ENCODE peak calls at places on chromosomes 7 and 10, in four cellular contexts. K is A549, P is NB4, G is GM12878. H is an unnamed sample.

GRCh38 chr7:100091411-100092181 is 2.8 kb downstream of the COPS6 start:
- DNase-seq in K (no peak), P (peak), G (no peak), H (no peak)

GRCh38 chr10:125840955-125841354 is 17.6 kb downstream of the BCCIP start:
- DNase-seq in K (no peak), P (no peak), G (no peak), H (no peak)

GRCh38 chr10:8453587-8453986 is 399.1 kb downstream of the GATA3 start:
- DNase-seq in K (no peak), P (no peak), G (no peak), H (no peak)

GRCh38 chr7:22572292-22572691 is 72.3 kb upstream of the STEAP1B start:
- DNase-seq in K (no peak), P (no peak), G (no peak), H (no peak)

GRCh38 chr10:62384057-62384446 is 9.9 kb downstream of the ZNF365 start:
- DNase-seq in K (no peak), P (peak), G (peak), H (peak)

GRCh38 chr7:94295805-94296204 is 98.9 kb upstream of the COL1A2 start:
- DNase-seq in K (peak), P (no peak), G (no peak), H (no peak)

GRCh38 chr10:77582710-77583115 is 54.9 kb downstream of the KCNMA1 start:
- DNase-seq in K (peak), P (peak), G (no peak), H (no peak)

GRCh38 chr10:79004311-79004710 is 64.5 kb upstream of the ZMIZ1 start:
- DNase-seq in K (no peak), P (no peak), G (no peak), H (no peak)

GRCh38 chr10:117684673-117685211 is 142.2 kb downstream of the EMX2 start:
- DNase-seq in K (no peak), P (peak), G (no peak), H (no peak)

GRCh38 chr10:62765726-62766125 is 38.8 kb upstream of the ADO start:
- DNase-seq in K (no peak), P (no peak), G (no peak), H (no peak)

GRCh38 chr10:132606536-132607316 is 69.1 kb downstream of the INPP5A start:
- DNase-seq in K (no peak), P (no peak), G (no peak), H (no peak)

GRCh38 chr7:16697507-16698199 is 51.7 kb downstream of the BZW2 start:
- DNase-seq in K (no peak), P (no peak), G (no peak), H (no peak)

GRCh38 chr10:93465806-93466675 is 16.1 kb downstream of the MYOF start:
- DNase-seq in K (peak), P (peak), G (no peak), H (peak)

GRCh38 chr7:132410385-132410784 is 165.9 kb downstream of the PLXNA4 start:
- DNase-seq in K (no peak), P (peak), G (no peak), H (no peak)

GRCh38 chr10:43854042-43854441 is 205.4 kb upstream of the ZNF32 start:
- DNase-seq in K (no peak), P (no peak), G (no peak), H (peak)

GRCh38 chr10:79292789-79293746 is 54.2 kb upstream of the PPIF start:
- DNase-seq in K (peak), P (peak), G (no peak), H (no peak)

GRCh38 chr7:143384741-143385631 is 3.8 kb downstream of the ZYX start:
- DNase-seq in K (no peak), P (peak), G (no peak), H (no peak)

GRCh38 chr7:140358024-140358770 is 40.1 kb downstream of the SLC37A3 start:
- DNase-seq in K (no peak), P (peak), G (no peak), H (no peak)

GRCh38 chr7:112370436-112370835 is 79.8 kb upstream of the IFRD1 start:
- DNase-seq in K (no peak), P (no peak), G (no peak), H (no peak)

GRCh38 chr7:133650487-133651292 is 397.8 kb downstream of the EXOC4 start:
- DNase-seq in K (no peak), P (peak), G (no peak), H (no peak)

GRCh38 chr10:6151087-6151977 is 51.4 kb upstream of the PFKFB3 start:
- DNase-seq in K (peak), P (peak), G (peak), H (no peak)

GRCh38 chr10:78640981-78641646 is 427.7 kb upstream of the ZMIZ1 start:
- DNase-seq in K (no peak), P (peak), G (no peak), H (no peak)

GRCh38 chr7:76506081-76506440 is 4.3 kb upstream of the UPK3B start:
- DNase-seq in K (no peak), P (peak), G (no peak), H (no peak)

GRCh38 chr7:112009081-112009480 is 197.1 kb downstream of the DOCK4 start:
- DNase-seq in K (no peak), P (peak), G (no peak), H (no peak)

GRCh38 chr7:44385384-44386138 is 60.2 kb upstream of the CAMK2B start:
- DNase-seq in K (no peak), P (no peak), G (no peak), H (no peak)

GRCh38 chr7:44390701-44391100 is 65.3 kb upstream of the CAMK2B start:
- DNase-seq in K (no peak), P (no peak), G (no peak), H (no peak)

GRCh38 chr7:44386139-44386913 is 60.9 kb upstream of the CAMK2B start:
- DNase-seq in K (no peak), P (no peak), G (no peak), H (no peak)

GRCh38 chr7:44387427-44387826 is 62.0 kb upstream of the CAMK2B start:
- DNase-seq in K (no peak), P (no peak), G (no peak), H (no peak)

DNA sequence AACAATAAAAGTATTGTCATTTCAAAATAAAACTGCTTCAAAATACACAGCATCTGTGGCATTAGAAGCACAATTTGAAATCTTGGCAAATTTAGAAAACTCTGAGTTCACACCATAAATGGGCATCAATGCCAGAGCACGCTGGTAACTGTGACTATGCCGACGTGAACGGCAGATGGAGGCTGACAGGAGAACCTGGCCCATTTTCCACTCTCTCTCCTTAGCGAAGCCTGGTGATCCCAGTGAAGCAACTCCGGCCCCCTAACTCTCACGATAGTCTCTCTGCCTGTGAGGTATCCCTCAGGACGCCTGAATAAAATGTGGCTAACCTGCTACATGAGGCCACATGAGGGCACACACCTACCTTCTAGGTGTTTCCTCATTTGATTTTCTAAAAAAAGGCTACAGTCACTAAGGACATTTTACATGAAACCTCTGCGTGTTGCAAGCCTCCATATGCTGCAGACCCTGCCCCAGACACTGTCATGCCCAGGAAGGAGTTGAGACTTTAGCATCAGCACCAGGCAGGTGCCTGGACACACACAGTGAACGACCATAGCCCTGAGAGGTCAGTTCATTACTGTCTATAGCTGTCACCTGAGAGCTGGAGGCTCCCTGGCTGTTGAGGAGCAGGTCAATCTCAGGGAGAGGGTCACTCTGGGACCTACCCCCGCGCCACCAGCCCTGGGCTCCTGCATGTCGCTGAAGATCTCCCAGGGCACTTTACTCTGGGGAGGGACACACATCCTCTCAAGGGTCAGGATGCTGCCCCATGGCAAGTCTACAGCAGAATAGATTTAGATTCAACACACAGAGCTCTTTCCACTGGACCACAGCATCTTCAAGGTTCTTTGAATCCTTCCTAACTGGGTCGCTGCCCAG is 62.9 kb upstream of the CAMK2B start:
- DNase-seq in K (no peak), P (no peak), G (no peak), H (no peak)
- TF ChIP-seq MAX in K (no peak), P (no peak), G (no peak), H (no peak)

DNA sequence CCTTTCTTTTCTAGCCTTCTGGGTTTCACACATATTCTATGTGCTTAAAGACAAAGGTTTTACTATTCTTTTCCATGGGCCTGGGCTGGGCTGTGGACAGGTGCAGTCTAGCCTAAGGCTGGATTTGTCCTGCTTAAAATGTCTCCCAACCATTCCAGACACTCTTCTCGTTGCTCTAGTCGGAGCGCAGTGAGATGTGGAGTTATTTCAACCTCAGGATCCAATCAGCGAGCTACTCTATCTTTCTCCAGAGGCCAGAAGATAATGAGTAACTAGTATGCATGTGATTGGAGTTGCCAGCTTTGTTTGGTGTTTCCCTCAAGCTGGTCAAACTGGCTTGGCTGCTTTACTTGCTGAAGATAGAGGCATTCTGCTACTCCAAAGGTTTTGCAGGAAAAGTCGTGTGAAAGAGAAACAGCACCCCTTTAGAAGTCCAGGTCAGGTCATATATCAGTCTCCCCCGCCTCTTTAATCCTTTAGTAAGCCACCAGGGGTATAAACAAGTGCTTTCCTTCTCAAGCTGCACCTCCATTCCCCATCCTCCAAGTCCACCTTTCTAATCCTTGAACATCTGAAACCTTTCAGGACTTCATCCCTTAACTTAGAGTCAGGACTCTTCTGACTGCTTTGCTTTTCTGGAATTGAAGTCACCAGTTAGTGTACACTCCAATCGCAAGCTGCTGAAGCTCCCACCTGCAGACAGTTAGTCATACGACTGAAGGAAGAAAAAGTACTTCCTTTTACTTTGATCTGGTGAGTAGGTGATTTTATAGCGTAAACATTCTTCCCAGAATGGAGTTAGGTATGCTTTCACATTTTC is 78.8 kb downstream of the DNMBP start:
- DNase-seq in K (peak), P (no peak), G (no peak), H (peak)
- TF ChIP-seq MAX in K (peak), P (no peak), G (no peak), H (peak)

DNA sequence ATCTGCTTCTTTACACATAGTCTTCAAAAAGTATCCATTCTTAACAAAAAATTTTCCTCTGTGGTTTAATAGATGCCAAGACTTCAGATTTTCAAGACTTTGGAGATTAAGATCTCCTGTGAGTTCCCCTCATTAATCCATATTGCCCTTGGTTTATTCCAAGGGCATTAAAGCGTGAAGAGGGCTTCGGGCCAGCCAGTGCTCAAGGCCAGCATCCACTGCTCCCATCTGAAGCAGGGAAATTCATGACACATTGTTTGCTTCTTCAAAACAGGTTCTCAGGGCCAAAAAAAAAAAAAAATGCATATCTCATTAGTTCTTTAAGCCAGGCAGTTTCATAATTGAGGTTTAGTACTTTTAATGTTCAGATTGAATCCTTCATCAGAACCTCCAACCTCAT is 137.3 kb upstream of the RHOBTB1 start:
- DNase-seq in K (no peak), P (no peak), G (no peak), H (no peak)
- TF ChIP-seq MAX in K (no peak), P (no peak), G (no peak), H (no peak)

DNA sequence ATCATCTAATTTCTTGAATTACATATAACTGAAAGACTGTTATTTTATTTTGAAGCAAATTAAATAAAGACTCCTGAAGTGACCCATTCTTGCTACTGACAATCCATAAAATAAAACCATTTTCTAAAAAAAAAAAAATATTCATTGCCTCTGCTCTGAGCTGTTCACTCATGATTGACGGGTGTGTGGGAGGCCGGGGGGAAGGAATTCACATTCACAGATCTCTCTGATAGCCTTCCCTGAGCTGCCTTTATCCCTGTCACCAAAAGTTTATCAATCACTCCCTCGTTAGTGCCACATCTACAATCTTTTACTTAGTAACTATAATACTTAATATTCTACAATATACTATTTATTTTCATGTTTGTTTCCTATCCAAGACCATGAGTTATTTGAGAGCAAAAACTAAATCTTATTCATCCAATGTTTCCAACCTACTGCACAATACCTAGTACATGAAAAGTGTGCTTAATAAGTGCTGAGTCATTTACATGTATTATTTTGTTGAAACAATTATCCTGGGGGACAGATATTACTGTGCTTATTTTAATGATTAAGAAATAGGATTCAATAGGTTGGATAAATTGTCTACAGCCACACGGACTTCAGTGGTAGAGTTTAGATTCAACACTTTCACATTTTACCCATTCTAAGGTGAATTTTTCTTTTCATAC is 618.7 kb downstream of the PHTF2 start:
- DNase-seq in K (no peak), P (no peak), G (no peak), H (no peak)
- TF ChIP-seq MAX in K (no peak), P (no peak), G (no peak), H (no peak)